ENCODE peak calls at places on chromosomes 2 and 18, in five cellular contexts. K, P, R, E and V are unnamed samples. For H3K36me3, the result is how much of the 10 kb centered on the place peaks cover.

GRCh38 chr2:136117909-136118818 is at the start of gene CXCR4:
- DNase-seq in K (peak), P (peak), R (peak), E (peak), V (peak)

GRCh38 chr2:241649414-241649813 is 11.9 kb downstream of the ATG4B start:
- DNase-seq in K (no peak), P (no peak), R (no peak), E (no peak), V (no peak)

GRCh38 chr18:62585274-62586147 is 62.7 kb downstream of the ZCCHC2 start:
- DNase-seq in K (no peak), P (no peak), R (no peak), E (no peak), V (no peak)

GRCh38 chr2:206083602-206084467 is 2.1 kb downstream of the INO80D start:
- DNase-seq in K (peak), P (peak), R (peak), E (no peak), V (peak)

GRCh38 chr2:29841386-29842004 is 79.9 kb downstream of the ALK start:
- DNase-seq in K (peak), P (peak), R (peak), E (peak), V (no peak)

GRCh38 chr2:183070942-183071844 is 7.4 kb upstream of the DUSP19 start:
- DNase-seq in K (no peak), P (peak), R (peak), E (peak), V (peak)

GRCh38 chr2:43340945-43341356 is 114.5 kb upstream of the ZFP36L2 start:
- DNase-seq in K (no peak), P (no peak), R (no peak), E (no peak), V (no peak)

GRCh38 chr2:181356526-181356925 is 100.7 kb upstream of the ITGA4 start:
- DNase-seq in K (no peak), P (no peak), R (no peak), E (no peak), V (no peak)

GRCh38 chr2:232781765-232782164 is 5.4 kb upstream of the KCNJ13 start:
- DNase-seq in K (no peak), P (no peak), R (no peak), E (no peak), V (no peak)

GRCh38 chr2:189049709-189050108 is 75.5 kb downstream of the COL3A1 start:
- DNase-seq in K (no peak), P (no peak), R (no peak), E (no peak), V (no peak)

GRCh38 chr2:88307817-88308216 is 137.7 kb downstream of the THNSL2 start:
- DNase-seq in K (peak), P (peak), R (peak), E (no peak), V (peak)

GRCh38 chr2:233419626-233420431 is 65.5 kb downstream of the DGKD start:
- DNase-seq in K (no peak), P (no peak), R (peak), E (no peak), V (no peak)

GRCh38 chr2:106053116-106053515 is 141.0 kb downstream of the UXS1 start:
- DNase-seq in K (peak), P (no peak), R (no peak), E (no peak), V (no peak)

GRCh38 chr2:6864938-6865345 is 765 bp downstream of the CMPK2 start:
- DNase-seq in K (no peak), P (no peak), R (peak), E (no peak), V (peak)

GRCh38 chr2:227191367-227191766 is 26.9 kb downstream of the COL4A3 start:
- DNase-seq in K (no peak), P (peak), R (peak), E (no peak), V (no peak)

GRCh38 chr2:239870863-239871262 is 154.3 kb downstream of the NDUFA10 start:
- DNase-seq in K (no peak), P (no peak), R (no peak), E (no peak), V (no peak)

GRCh38 chr2:172467382-172467781 is 40.0 kb downstream of the ITGA6 start:
- DNase-seq in K (no peak), P (peak), R (no peak), E (peak), V (no peak)
- TF ChIP-seq CTCF in K (peak), P (peak), R (no peak), E (peak), V (no peak)

DNA sequence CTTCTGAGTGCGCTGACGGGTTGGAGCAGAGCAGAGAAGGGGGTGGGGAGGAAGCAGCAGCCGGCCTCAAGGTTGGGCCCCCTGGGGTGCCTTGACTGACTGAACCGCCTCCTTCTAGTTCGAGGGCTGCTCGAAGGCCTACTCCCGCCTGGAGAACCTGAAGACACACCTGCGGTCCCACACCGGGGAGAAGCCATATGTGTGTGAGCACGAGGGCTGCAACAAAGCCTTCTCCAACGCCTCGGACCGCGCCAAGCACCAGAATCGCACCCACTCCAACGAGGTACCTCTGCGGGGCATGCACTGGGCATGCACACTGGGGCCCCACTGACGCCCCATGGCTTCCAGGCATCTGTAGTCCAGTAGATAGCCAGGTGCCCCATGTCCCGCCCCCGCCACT is 246.9 kb downstream of the GLI2 start:
- DNase-seq in K (no peak), P (no peak), R (peak), E (no peak), V (peak)
- H3K36me3 ChIP-seq in K (under half), P (under half), R (under half), E (under half), V (under half)

GRCh38 chr2:28750316-28751101 is 1.1 kb upstream of the PPP1CB start:
- DNase-seq in K (peak), P (peak), R (no peak), E (no peak), V (peak)
- TF ChIP-seq CTCF in K (no peak), P (no peak), R (no peak), E (no peak), V (no peak)

DNA sequence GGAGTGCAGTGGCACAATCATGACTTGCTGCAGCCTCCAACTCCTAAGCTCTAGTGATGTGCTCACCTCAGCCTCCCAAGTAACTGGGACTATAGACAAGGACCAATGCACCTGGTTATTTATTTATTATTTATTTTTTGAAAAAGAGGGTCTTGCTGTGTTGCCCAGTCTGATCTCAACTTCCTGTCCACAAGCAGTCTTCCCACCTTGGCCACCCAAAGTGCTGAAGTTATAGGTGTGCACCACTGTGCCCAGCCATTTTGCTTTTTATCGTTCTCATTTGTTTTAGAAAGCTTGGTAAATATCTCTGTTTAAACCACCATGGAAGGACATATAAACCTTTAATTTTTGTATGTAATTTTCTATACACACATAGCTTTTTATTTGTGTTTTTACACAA is 74.2 kb downstream of the SMCHD1 start:
- DNase-seq in K (no peak), P (no peak), R (no peak), E (no peak), V (no peak)
- H3K36me3 ChIP-seq in K (half or more), P (half or more), R (under half), E (under half), V (under half)

GRCh38 chr2:235793163-235793752 is 299.4 kb downstream of the AGAP1 start:
- DNase-seq in K (peak), P (peak), R (peak), E (no peak), V (no peak)
- TF ChIP-seq CTCF in K (peak), P (peak), R (peak), E (peak), V (no peak)

DNA sequence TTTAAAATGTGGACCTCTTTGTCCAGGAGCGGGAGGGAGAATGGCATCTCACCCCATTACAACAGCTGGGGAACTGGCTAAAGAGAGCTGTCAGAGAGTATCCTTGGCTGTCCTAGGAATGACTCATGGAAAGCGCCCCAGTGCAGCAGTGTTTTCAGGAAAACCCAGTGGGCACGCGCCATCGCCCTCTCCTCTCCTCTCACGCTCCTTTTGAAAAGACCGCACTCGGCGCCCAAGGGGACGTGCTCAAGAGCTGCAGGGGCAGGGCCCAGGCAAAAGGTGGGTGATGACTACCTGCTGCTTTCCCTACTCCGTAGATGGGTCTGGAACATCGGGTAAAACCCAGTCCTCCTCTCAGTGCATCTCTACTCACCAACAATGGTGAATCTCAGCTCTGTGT is 68.0 kb downstream of the EMILIN2 start:
- DNase-seq in K (no peak), P (no peak), R (no peak), E (no peak), V (no peak)
- H3K36me3 ChIP-seq in K (half or more), P (under half), R (under half), E (under half), V (under half)